ENCODE peak calls at places on chromosomes 4 and X, in nine cellular contexts. One of them, this sample, is unnamed.

GRCh38 chr4:53804719-53805118 is 213.4 kb upstream of the LNX1 start:
- DNase-seq in fibroblast of mammary gland: peak; percentile 27
- DNase-seq in GM13977: peak; percentile 43
- DNase-seq in MCF 10A: peak; percentile 55
- DNase-seq in mammary epithelial cell: peak; percentile 17
- DNase-seq in K562: peak; percentile 32
- DNase-seq in tibial nerve: no peak
- DNase-seq in cardiac fibroblast: peak; percentile 20
- DNase-seq in CD4-positive, alpha-beta T cell: no peak
- DNase-seq in this sample: no peak

GRCh38 chrX:93874554-93874953 is 200.5 kb downstream of the FAM133A start:
- DNase-seq in fibroblast of mammary gland: peak; percentile 22
- DNase-seq in GM13977: no peak
- DNase-seq in MCF 10A: peak; percentile 64
- DNase-seq in mammary epithelial cell: peak; percentile 8
- DNase-seq in K562: peak; percentile 5
- DNase-seq in tibial nerve: peak; percentile 19
- DNase-seq in cardiac fibroblast: peak; percentile 2
- DNase-seq in CD4-positive, alpha-beta T cell: no peak
- DNase-seq in this sample: no peak

GRCh38 chr4:59920414-59920813 is 1279.7 kb upstream of the ADGRL3 start:
- DNase-seq in fibroblast of mammary gland: no peak
- DNase-seq in GM13977: no peak
- DNase-seq in MCF 10A: no peak
- DNase-seq in mammary epithelial cell: no peak
- DNase-seq in K562: no peak
- DNase-seq in tibial nerve: no peak
- DNase-seq in cardiac fibroblast: no peak
- DNase-seq in CD4-positive, alpha-beta T cell: no peak
- DNase-seq in this sample: no peak

GRCh38 chr4:111991163-111991562 is 154.1 kb upstream of the FAM241A start:
- DNase-seq in fibroblast of mammary gland: no peak
- DNase-seq in GM13977: peak; percentile 26
- DNase-seq in MCF 10A: no peak
- DNase-seq in mammary epithelial cell: no peak
- DNase-seq in K562: no peak
- DNase-seq in tibial nerve: no peak
- DNase-seq in cardiac fibroblast: no peak
- DNase-seq in CD4-positive, alpha-beta T cell: no peak
- DNase-seq in this sample: no peak

GRCh38 chrX:9519546-9520210 is 54.8 kb downstream of the TBL1X start:
- DNase-seq in fibroblast of mammary gland: peak; percentile 71
- DNase-seq in GM13977: no peak
- DNase-seq in MCF 10A: no peak
- DNase-seq in mammary epithelial cell: no peak
- DNase-seq in K562: no peak
- DNase-seq in tibial nerve: peak; percentile 37
- DNase-seq in cardiac fibroblast: no peak
- DNase-seq in CD4-positive, alpha-beta T cell: no peak
- DNase-seq in this sample: no peak

GRCh38 chr4:140612356-140612755 is 43.6 kb upstream of the UCP1 start:
- DNase-seq in fibroblast of mammary gland: no peak
- DNase-seq in GM13977: no peak
- DNase-seq in MCF 10A: no peak
- DNase-seq in mammary epithelial cell: no peak
- DNase-seq in K562: no peak
- DNase-seq in tibial nerve: no peak
- DNase-seq in cardiac fibroblast: no peak
- DNase-seq in CD4-positive, alpha-beta T cell: no peak
- DNase-seq in this sample: no peak

GRCh38 chr4:32435320-32435719 is 1715.2 kb downstream of the PCDH7 start:
- DNase-seq in fibroblast of mammary gland: no peak
- DNase-seq in GM13977: no peak
- DNase-seq in MCF 10A: no peak
- DNase-seq in mammary epithelial cell: no peak
- DNase-seq in K562: no peak
- DNase-seq in tibial nerve: no peak
- DNase-seq in cardiac fibroblast: no peak
- DNase-seq in CD4-positive, alpha-beta T cell: no peak
- DNase-seq in this sample: no peak

GRCh38 chr4:98653890-98654867 is 4.2 kb downstream of the TSPAN5 start:
- DNase-seq in fibroblast of mammary gland: peak; percentile 97
- DNase-seq in GM13977: no peak
- DNase-seq in MCF 10A: peak; percentile 84
- DNase-seq in mammary epithelial cell: peak; percentile 80
- DNase-seq in K562: no peak
- DNase-seq in tibial nerve: no peak
- DNase-seq in cardiac fibroblast: peak; percentile 88
- DNase-seq in CD4-positive, alpha-beta T cell: no peak
- DNase-seq in this sample: no peak

GRCh38 chr4:94870151-94870550 is 112.4 kb downstream of the BMPR1B start:
- DNase-seq in fibroblast of mammary gland: peak; percentile 21
- DNase-seq in GM13977: no peak
- DNase-seq in MCF 10A: no peak
- DNase-seq in mammary epithelial cell: no peak
- DNase-seq in K562: no peak
- DNase-seq in tibial nerve: no peak
- DNase-seq in cardiac fibroblast: no peak
- DNase-seq in CD4-positive, alpha-beta T cell: no peak
- DNase-seq in this sample: no peak

GRCh38 chr4:138697771-138698170 is 317.8 kb upstream of the NOCT start:
- DNase-seq in fibroblast of mammary gland: no peak
- DNase-seq in GM13977: no peak
- DNase-seq in MCF 10A: no peak
- DNase-seq in mammary epithelial cell: no peak
- DNase-seq in K562: no peak
- DNase-seq in tibial nerve: no peak
- DNase-seq in cardiac fibroblast: peak; percentile 50
- DNase-seq in CD4-positive, alpha-beta T cell: no peak
- DNase-seq in this sample: no peak

GRCh38 chr4:8200302-8200975 is 1.3 kb downstream of the SH3TC1 start:
- DNase-seq in fibroblast of mammary gland: peak; percentile 14
- DNase-seq in GM13977: peak; percentile 59
- DNase-seq in MCF 10A: no peak
- DNase-seq in mammary epithelial cell: peak; percentile 70
- DNase-seq in K562: peak; percentile 42
- DNase-seq in tibial nerve: peak; percentile 74
- DNase-seq in cardiac fibroblast: peak; percentile 62
- DNase-seq in CD4-positive, alpha-beta T cell: peak; percentile 28
- DNase-seq in this sample: no peak

GRCh38 chrX:110384490-110384889 is 25.8 kb downstream of the RTL9 start:
- DNase-seq in fibroblast of mammary gland: peak; percentile 53
- DNase-seq in GM13977: no peak
- DNase-seq in MCF 10A: no peak
- DNase-seq in mammary epithelial cell: peak; percentile 31
- DNase-seq in K562: peak; percentile 26
- DNase-seq in tibial nerve: no peak
- DNase-seq in cardiac fibroblast: peak; percentile 19
- DNase-seq in CD4-positive, alpha-beta T cell: no peak
- DNase-seq in this sample: no peak

GRCh38 chr4:158652920-158653319 is 18.8 kb downstream of the C4orf46 start:
- DNase-seq in fibroblast of mammary gland: no peak
- DNase-seq in GM13977: no peak
- DNase-seq in MCF 10A: no peak
- DNase-seq in mammary epithelial cell: no peak
- DNase-seq in K562: no peak
- DNase-seq in tibial nerve: no peak
- DNase-seq in cardiac fibroblast: no peak
- DNase-seq in CD4-positive, alpha-beta T cell: no peak
- DNase-seq in this sample: no peak

GRCh38 chr4:153166971-153167501 is 37.2 kb upstream of the TRIM2 start:
- DNase-seq in fibroblast of mammary gland: peak; percentile 55
- DNase-seq in GM13977: no peak
- DNase-seq in MCF 10A: peak; percentile 78
- DNase-seq in mammary epithelial cell: peak; percentile 73
- DNase-seq in K562: no peak
- DNase-seq in tibial nerve: no peak
- DNase-seq in cardiac fibroblast: peak; percentile 61
- DNase-seq in CD4-positive, alpha-beta T cell: no peak
- DNase-seq in this sample: no peak

GRCh38 chrX:153817291-153817690 is 13.1 kb downstream of the PDZD4 start:
- DNase-seq in fibroblast of mammary gland: no peak
- DNase-seq in GM13977: no peak
- DNase-seq in MCF 10A: no peak
- DNase-seq in mammary epithelial cell: no peak
- DNase-seq in K562: no peak
- DNase-seq in tibial nerve: no peak
- DNase-seq in cardiac fibroblast: no peak
- DNase-seq in CD4-positive, alpha-beta T cell: no peak
- DNase-seq in this sample: no peak

GRCh38 chrX:41828821-41829220 is 94.5 kb downstream of the CASK start:
- DNase-seq in fibroblast of mammary gland: peak; percentile 5
- DNase-seq in GM13977: no peak
- DNase-seq in MCF 10A: no peak
- DNase-seq in mammary epithelial cell: no peak
- DNase-seq in K562: no peak
- DNase-seq in tibial nerve: no peak
- DNase-seq in cardiac fibroblast: no peak
- DNase-seq in CD4-positive, alpha-beta T cell: no peak
- DNase-seq in this sample: no peak

GRCh38 chr4:122894802-122895201 is 27.6 kb downstream of the NUDT6 start:
- DNase-seq in fibroblast of mammary gland: no peak
- DNase-seq in GM13977: no peak
- DNase-seq in MCF 10A: no peak
- DNase-seq in mammary epithelial cell: no peak
- DNase-seq in K562: no peak
- DNase-seq in tibial nerve: no peak
- DNase-seq in cardiac fibroblast: no peak
- DNase-seq in CD4-positive, alpha-beta T cell: no peak
- DNase-seq in this sample: no peak
- TF ChIP-seq CTCF in fibroblast of mammary gland: no peak
- TF ChIP-seq CTCF in GM13977: no peak
- TF ChIP-seq CTCF in MCF 10A: no peak
- TF ChIP-seq CTCF in mammary epithelial cell: no peak
- TF ChIP-seq CTCF in K562: no peak
- TF ChIP-seq CTCF in tibial nerve: no peak
- TF ChIP-seq CTCF in cardiac fibroblast: no peak
- TF ChIP-seq CTCF in CD4-positive, alpha-beta T cell: no peak
- TF ChIP-seq CTCF in this sample: no peak

GRCh38 chr4:43048570-43048969 is 156.1 kb downstream of the GRXCR1 start:
- DNase-seq in fibroblast of mammary gland: no peak
- DNase-seq in GM13977: no peak
- DNase-seq in MCF 10A: no peak
- DNase-seq in mammary epithelial cell: no peak
- DNase-seq in K562: no peak
- DNase-seq in tibial nerve: no peak
- DNase-seq in cardiac fibroblast: no peak
- DNase-seq in CD4-positive, alpha-beta T cell: no peak
- DNase-seq in this sample: no peak
- TF ChIP-seq CTCF in fibroblast of mammary gland: no peak
- TF ChIP-seq CTCF in GM13977: no peak
- TF ChIP-seq CTCF in MCF 10A: no peak
- TF ChIP-seq CTCF in mammary epithelial cell: no peak
- TF ChIP-seq CTCF in K562: no peak
- TF ChIP-seq CTCF in tibial nerve: no peak
- TF ChIP-seq CTCF in cardiac fibroblast: no peak
- TF ChIP-seq CTCF in CD4-positive, alpha-beta T cell: no peak
- TF ChIP-seq CTCF in this sample: no peak

DNA sequence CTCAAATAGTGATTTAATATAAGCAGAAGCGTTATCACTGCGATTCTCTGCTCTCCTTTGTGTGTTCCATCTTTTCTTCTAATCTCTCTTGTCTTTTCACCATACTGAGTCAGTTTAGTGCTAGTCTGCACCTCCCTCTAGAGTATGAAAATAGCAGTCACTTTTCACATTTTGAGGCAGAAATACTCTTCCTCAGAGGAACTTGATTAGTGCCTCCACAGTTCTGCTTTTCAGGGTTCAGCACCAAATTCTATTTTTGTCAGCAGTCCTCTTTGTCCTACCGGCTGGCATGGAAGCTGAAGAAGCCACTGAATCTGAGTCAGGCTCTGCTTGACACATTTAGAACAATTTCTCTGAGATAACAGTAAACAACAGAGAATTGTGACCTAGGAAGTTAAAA is 49.7 kb upstream of the ANKRD17 start:
- DNase-seq in fibroblast of mammary gland: peak; percentile 59
- DNase-seq in GM13977: peak; percentile 23
- DNase-seq in MCF 10A: peak; percentile 10
- DNase-seq in mammary epithelial cell: peak; percentile 15
- DNase-seq in K562: no peak
- DNase-seq in tibial nerve: no peak
- DNase-seq in cardiac fibroblast: peak; percentile 58
- DNase-seq in CD4-positive, alpha-beta T cell: no peak
- DNase-seq in this sample: no peak
- TF ChIP-seq CTCF in fibroblast of mammary gland: peak; percentile 61
- TF ChIP-seq CTCF in GM13977: peak; percentile 48
- TF ChIP-seq CTCF in MCF 10A: peak; percentile 22
- TF ChIP-seq CTCF in mammary epithelial cell: peak; percentile 33
- TF ChIP-seq CTCF in K562: peak; percentile 56
- TF ChIP-seq CTCF in tibial nerve: no peak
- TF ChIP-seq CTCF in cardiac fibroblast: peak; percentile 55
- TF ChIP-seq CTCF in CD4-positive, alpha-beta T cell: no peak
- TF ChIP-seq CTCF in this sample: no peak

DNA sequence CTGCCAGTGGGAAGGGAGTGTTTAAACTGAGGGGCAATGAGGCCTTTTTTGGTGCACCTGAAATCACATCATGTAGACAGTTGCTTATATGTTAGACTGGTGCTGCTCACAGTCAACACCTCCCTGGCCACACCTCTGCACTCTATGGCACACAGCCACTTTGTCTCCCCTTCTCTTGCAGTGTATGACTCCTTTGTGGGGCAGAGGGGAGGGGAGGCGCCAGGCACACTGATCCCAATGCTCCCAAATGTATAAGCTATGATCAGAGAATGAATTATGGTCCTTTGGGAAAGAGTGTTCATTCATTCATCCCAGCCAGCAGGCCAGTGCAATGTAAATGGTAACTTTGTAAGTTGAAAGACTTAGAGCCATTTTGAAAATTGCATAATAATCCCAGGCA is 4.6 kb upstream of the GPC3 start:
- DNase-seq in fibroblast of mammary gland: no peak
- DNase-seq in GM13977: no peak
- DNase-seq in MCF 10A: no peak
- DNase-seq in mammary epithelial cell: no peak
- DNase-seq in K562: no peak
- DNase-seq in tibial nerve: no peak
- DNase-seq in cardiac fibroblast: no peak
- DNase-seq in CD4-positive, alpha-beta T cell: no peak
- DNase-seq in this sample: no peak
- TF ChIP-seq CTCF in fibroblast of mammary gland: no peak
- TF ChIP-seq CTCF in GM13977: no peak
- TF ChIP-seq CTCF in MCF 10A: no peak
- TF ChIP-seq CTCF in mammary epithelial cell: no peak
- TF ChIP-seq CTCF in K562: no peak
- TF ChIP-seq CTCF in tibial nerve: no peak
- TF ChIP-seq CTCF in cardiac fibroblast: no peak
- TF ChIP-seq CTCF in CD4-positive, alpha-beta T cell: no peak
- TF ChIP-seq CTCF in this sample: no peak

GRCh38 chr4:12674184-12674583 is 810.0 kb downstream of the RAB28 start:
- DNase-seq in fibroblast of mammary gland: no peak
- DNase-seq in GM13977: no peak
- DNase-seq in MCF 10A: no peak
- DNase-seq in mammary epithelial cell: no peak
- DNase-seq in K562: no peak
- DNase-seq in tibial nerve: no peak
- DNase-seq in cardiac fibroblast: no peak
- DNase-seq in CD4-positive, alpha-beta T cell: no peak
- DNase-seq in this sample: no peak

GRCh38 chr4:12679217-12679616 is 804.9 kb downstream of the RAB28 start:
- DNase-seq in fibroblast of mammary gland: peak; percentile 3
- DNase-seq in GM13977: no peak
- DNase-seq in MCF 10A: peak; percentile 17
- DNase-seq in mammary epithelial cell: no peak
- DNase-seq in K562: no peak
- DNase-seq in tibial nerve: no peak
- DNase-seq in cardiac fibroblast: peak; percentile 3
- DNase-seq in CD4-positive, alpha-beta T cell: no peak
- DNase-seq in this sample: no peak
- TF ChIP-seq CTCF in fibroblast of mammary gland: peak; percentile 27
- TF ChIP-seq CTCF in GM13977: peak; percentile 40
- TF ChIP-seq CTCF in MCF 10A: peak; percentile 24
- TF ChIP-seq CTCF in mammary epithelial cell: peak; percentile 31
- TF ChIP-seq CTCF in K562: no peak
- TF ChIP-seq CTCF in tibial nerve: no peak
- TF ChIP-seq CTCF in cardiac fibroblast: peak; percentile 23
- TF ChIP-seq CTCF in CD4-positive, alpha-beta T cell: no peak
- TF ChIP-seq CTCF in this sample: no peak

This sample was measured in mesothelial cell of epicardium.